ENCODE peak calls at places on chromosomes 7 and 10, in ten cellular contexts. Q, P, R, S, Z, C, Y, E, J and V are unnamed samples.

GRCh38 chr7:97004931-97005763 is at the start of gene DLX6:
- DNase-seq in Q (peak), P (no peak), R (no peak), S (peak), Z (no peak), C (no peak), Y (peak), E (peak), J (peak), V (peak)

GRCh38 chr7:17631061-17631460 is 309.2 kb downstream of the SNX13 start:
- DNase-seq in Q (no peak), P (no peak), R (no peak), S (no peak), Z (no peak), C (no peak), Y (no peak), E (no peak), J (no peak), V (no peak)

GRCh38 chr10:110150981-110151380 is 56.4 kb upstream of the MXI1 start:
- DNase-seq in Q (no peak), P (no peak), R (no peak), S (no peak), Z (no peak), C (no peak), Y (no peak), E (no peak), J (no peak), V (no peak)

GRCh38 chr10:6347391-6347951 is 144.7 kb downstream of the PFKFB3 start:
- DNase-seq in Q (no peak), P (no peak), R (no peak), S (no peak), Z (no peak), C (no peak), Y (no peak), E (peak), J (peak), V (no peak)

GRCh38 chr10:73529089-73529832 is 33.4 kb upstream of the PPP3CB start:
- DNase-seq in Q (peak), P (peak), R (peak), S (peak), Z (peak), C (no peak), Y (peak), E (peak), J (peak), V (peak)

GRCh38 chr10:73134727-73135126 is 24.5 kb downstream of the NUDT13 start:
- DNase-seq in Q (no peak), P (no peak), R (no peak), S (no peak), Z (no peak), C (no peak), Y (no peak), E (no peak), J (no peak), V (no peak)

GRCh38 chr7:42085531-42085930 is 151.5 kb downstream of the GLI3 start:
- DNase-seq in Q (no peak), P (no peak), R (no peak), S (no peak), Z (no peak), C (no peak), Y (no peak), E (no peak), J (no peak), V (no peak)

GRCh38 chr7:112420236-112420945 is 29.9 kb upstream of the IFRD1 start:
- DNase-seq in Q (no peak), P (no peak), R (no peak), S (no peak), Z (no peak), C (no peak), Y (no peak), E (peak), J (no peak), V (no peak)

GRCh38 chr10:6108631-6109443 is 20.0 kb downstream of the RBM17 start:
- DNase-seq in Q (peak), P (no peak), R (no peak), S (no peak), Z (peak), C (no peak), Y (no peak), E (peak), J (no peak), V (peak)

GRCh38 chr7:151244156-151244870 is 4.2 kb downstream of the SMARCD3 start:
- DNase-seq in Q (peak), P (no peak), R (peak), S (no peak), Z (no peak), C (no peak), Y (peak), E (peak), J (peak), V (no peak)

GRCh38 chr10:129586897-129587443 is 119.9 kb downstream of the MGMT start:
- DNase-seq in Q (no peak), P (no peak), R (no peak), S (no peak), Z (no peak), C (no peak), Y (no peak), E (no peak), J (no peak), V (no peak)

GRCh38 chr7:70466725-70467364 is 665.1 kb upstream of the GALNT17 start:
- DNase-seq in Q (no peak), P (no peak), R (no peak), S (no peak), Z (no peak), C (no peak), Y (no peak), E (no peak), J (no peak), V (no peak)

GRCh38 chr10:104835422-104835821 is 194.3 kb downstream of the SORCS3 start:
- DNase-seq in Q (no peak), P (no peak), R (no peak), S (no peak), Z (no peak), C (no peak), Y (no peak), E (no peak), J (no peak), V (no peak)

GRCh38 chr7:44386139-44386913 is 60.9 kb upstream of the CAMK2B start:
- DNase-seq in Q (no peak), P (no peak), R (no peak), S (no peak), Z (no peak), C (peak), Y (no peak), E (peak), J (no peak), V (no peak)

GRCh38 chr7:29557954-29558353 is 5.7 kb upstream of the PRR15 start:
- DNase-seq in Q (no peak), P (no peak), R (no peak), S (no peak), Z (no peak), C (no peak), Y (no peak), E (peak), J (no peak), V (no peak)

GRCh38 chr7:24337180-24337579 is 53.2 kb downstream of the NPY start:
- DNase-seq in Q (peak), P (no peak), R (no peak), S (no peak), Z (no peak), C (no peak), Y (no peak), E (peak), J (no peak), V (no peak)